ENCODE peak calls at places on chromosomes 13 and 19, in four cellular contexts. One of them, this sample, is unnamed.

GRCh38 chr19:13154241-13154778 is 4.1 kb downstream of the IER2 start:
- DNase-seq in CD8-positive, alpha-beta T cell: peak
- DNase-seq in transverse colon: peak
- DNase-seq in fibroblast of lung: peak
- DNase-seq in this sample: no peak

GRCh38 chr13:57191667-57192066 is 24.7 kb downstream of the PRR20E start:
- DNase-seq in transverse colon: no peak
- DNase-seq in CD8-positive, alpha-beta T cell: no peak
- DNase-seq in fibroblast of lung: no peak
- DNase-seq in this sample: no peak

GRCh38 chr19:35790981-35791813 is 15.8 kb downstream of the ARHGAP33 start:
- DNase-seq in fibroblast of lung: no peak
- DNase-seq in transverse colon: no peak
- DNase-seq in CD8-positive, alpha-beta T cell: no peak
- DNase-seq in this sample: no peak

GRCh38 chr19:778910-779653 is 18.2 kb upstream of the PTBP1 start:
- DNase-seq in fibroblast of lung: peak
- DNase-seq in CD8-positive, alpha-beta T cell: no peak
- DNase-seq in transverse colon: peak
- DNase-seq in this sample: no peak

GRCh38 chr13:30978981-30979956 is 46.8 kb downstream of the TEX26 start:
- DNase-seq in CD8-positive, alpha-beta T cell: peak
- DNase-seq in fibroblast of lung: no peak
- DNase-seq in transverse colon: peak
- DNase-seq in this sample: peak

GRCh38 chr19:36805364-36805763 is 32.8 kb upstream of the ZNF850 start:
- DNase-seq in CD8-positive, alpha-beta T cell: no peak
- DNase-seq in transverse colon: no peak
- DNase-seq in fibroblast of lung: no peak
- DNase-seq in this sample: no peak

GRCh38 chr19:48400018-48400742 is 6.7 kb downstream of the GRIN2D start:
- DNase-seq in CD8-positive, alpha-beta T cell: no peak
- DNase-seq in transverse colon: peak
- DNase-seq in fibroblast of lung: peak
- DNase-seq in this sample: no peak

GRCh38 chr19:53594811-53595509 is 36.8 kb upstream of the DPRX start:
- DNase-seq in fibroblast of lung: no peak
- DNase-seq in CD8-positive, alpha-beta T cell: no peak
- DNase-seq in transverse colon: no peak
- DNase-seq in this sample: no peak

GRCh38 chr19:29889702-29890101 is 52.3 kb upstream of the URI1 start:
- DNase-seq in fibroblast of lung: no peak
- DNase-seq in transverse colon: no peak
- DNase-seq in CD8-positive, alpha-beta T cell: no peak
- DNase-seq in this sample: no peak

GRCh38 chr19:58227964-58228583 is 640 bp upstream of the ZNF544 start:
- DNase-seq in fibroblast of lung: no peak
- DNase-seq in CD8-positive, alpha-beta T cell: no peak
- DNase-seq in transverse colon: no peak
- DNase-seq in this sample: no peak

GRCh38 chr19:2164020-2164988 is 571 bp downstream of the DOT1L start:
- DNase-seq in CD8-positive, alpha-beta T cell: no peak
- DNase-seq in fibroblast of lung: no peak
- DNase-seq in transverse colon: no peak
- DNase-seq in this sample: no peak

GRCh38 chr19:45049073-45049736 is 10.4 kb downstream of the CLASRP start:
- DNase-seq in transverse colon: no peak
- DNase-seq in CD8-positive, alpha-beta T cell: no peak
- DNase-seq in fibroblast of lung: no peak
- DNase-seq in this sample: no peak

GRCh38 chr13:23749288-23749880 is 139.8 kb downstream of the MIPEP start:
- DNase-seq in CD8-positive, alpha-beta T cell: no peak
- DNase-seq in transverse colon: no peak
- DNase-seq in fibroblast of lung: no peak
- DNase-seq in this sample: no peak

GRCh38 chr19:18391509-18392075 is 5.6 kb downstream of the GDF15 start:
- DNase-seq in CD8-positive, alpha-beta T cell: no peak
- DNase-seq in transverse colon: no peak
- DNase-seq in fibroblast of lung: no peak
- DNase-seq in this sample: no peak

GRCh38 chr19:29845576-29846176 is 33.9 kb downstream of the CCNE1 start:
- DNase-seq in transverse colon: peak
- DNase-seq in CD8-positive, alpha-beta T cell: no peak
- DNase-seq in fibroblast of lung: no peak
- DNase-seq in this sample: no peak

GRCh38 chr19:5354403-5354802 is 13.8 kb upstream of the PTPRS start:
- DNase-seq in transverse colon: no peak
- DNase-seq in fibroblast of lung: no peak
- DNase-seq in CD8-positive, alpha-beta T cell: no peak
- DNase-seq in this sample: no peak

GRCh38 chr13:84821261-84821660 is 939.0 kb upstream of the SLITRK1 start:
- DNase-seq in transverse colon: no peak
- DNase-seq in fibroblast of lung: no peak
- DNase-seq in CD8-positive, alpha-beta T cell: no peak
- DNase-seq in this sample: no peak

GRCh38 chr19:10501971-10502523 is 1.1 kb downstream of the KEAP1 start:
- DNase-seq in CD8-positive, alpha-beta T cell: no peak
- DNase-seq in fibroblast of lung: peak
- DNase-seq in transverse colon: peak
- DNase-seq in this sample: no peak

GRCh38 chr13:81987159-81987558 is 1646.2 kb upstream of the SPRY2 start:
- DNase-seq in fibroblast of lung: no peak
- DNase-seq in transverse colon: no peak
- DNase-seq in CD8-positive, alpha-beta T cell: no peak
- DNase-seq in this sample: no peak

GRCh38 chr13:42380420-42381164 is 108.6 kb downstream of the AKAP11 start:
- DNase-seq in fibroblast of lung: no peak
- DNase-seq in transverse colon: no peak
- DNase-seq in CD8-positive, alpha-beta T cell: no peak
- DNase-seq in this sample: no peak

GRCh38 chr19:17136026-17136425 is 60.4 kb downstream of the MYO9B start:
- DNase-seq in fibroblast of lung: no peak
- DNase-seq in CD8-positive, alpha-beta T cell: no peak
- DNase-seq in transverse colon: no peak
- DNase-seq in this sample: no peak

GRCh38 chr13:49498211-49498610 is 2.5 kb downstream of the PHF11 start:
- DNase-seq in fibroblast of lung: no peak
- DNase-seq in CD8-positive, alpha-beta T cell: no peak
- DNase-seq in transverse colon: no peak
- DNase-seq in this sample: no peak

GRCh38 chr19:4988770-4989251 is 19.9 kb downstream of the KDM4B start:
- DNase-seq in fibroblast of lung: peak
- DNase-seq in CD8-positive, alpha-beta T cell: no peak
- DNase-seq in transverse colon: peak
- DNase-seq in this sample: no peak

GRCh38 chr13:44274838-44275237 is 98.8 kb upstream of the SERP2 start:
- DNase-seq in CD8-positive, alpha-beta T cell: peak
- DNase-seq in transverse colon: no peak
- DNase-seq in fibroblast of lung: peak
- DNase-seq in this sample: peak

GRCh38 chr19:55454787-55455243 is 6.6 kb downstream of the ISOC2 start:
- DNase-seq in CD8-positive, alpha-beta T cell: no peak
- DNase-seq in fibroblast of lung: peak
- DNase-seq in transverse colon: no peak
- DNase-seq in this sample: peak

GRCh38 chr19:22144394-22144793 is 52.4 kb downstream of the ZNF676 start:
- DNase-seq in CD8-positive, alpha-beta T cell: no peak
- DNase-seq in transverse colon: no peak
- DNase-seq in fibroblast of lung: peak
- DNase-seq in this sample: peak

GRCh38 chr13:42420304-42420703 is 148.4 kb downstream of the AKAP11 start:
- DNase-seq in CD8-positive, alpha-beta T cell: no peak
- DNase-seq in transverse colon: no peak
- DNase-seq in fibroblast of lung: no peak
- DNase-seq in this sample: no peak

GRCh38 chr13:110662105-110662504 is 43.8 kb downstream of the CARS2 start:
- DNase-seq in CD8-positive, alpha-beta T cell: no peak
- DNase-seq in fibroblast of lung: no peak
- DNase-seq in transverse colon: no peak
- DNase-seq in this sample: no peak

GRCh38 chr13:97344250-97345175 is 89.5 kb upstream of the RAP2A start:
- DNase-seq in CD8-positive, alpha-beta T cell: no peak
- DNase-seq in transverse colon: peak
- DNase-seq in fibroblast of lung: peak
- DNase-seq in this sample: peak

GRCh38 chr19:47991191-47991808 is 670 bp downstream of the BSPH1 start:
- DNase-seq in transverse colon: no peak
- DNase-seq in CD8-positive, alpha-beta T cell: no peak
- DNase-seq in fibroblast of lung: no peak
- DNase-seq in this sample: no peak

GRCh38 chr13:114129649-114130062 is 2.8 kb downstream of the RASA3 start:
- DNase-seq in CD8-positive, alpha-beta T cell: no peak
- DNase-seq in transverse colon: no peak
- DNase-seq in fibroblast of lung: no peak
- DNase-seq in this sample: peak
- H3K4me3 ChIP-seq in CD8-positive, alpha-beta T cell: peak
- H3K4me3 ChIP-seq in transverse colon: no peak
- H3K4me3 ChIP-seq in fibroblast of lung: peak
- H3K4me3 ChIP-seq in this sample: peak

GRCh38 chr13:51645154-51645650 is 60.9 kb downstream of the WDFY2 start:
- DNase-seq in transverse colon: no peak
- DNase-seq in fibroblast of lung: peak
- DNase-seq in CD8-positive, alpha-beta T cell: no peak
- DNase-seq in this sample: no peak

GRCh38 chr13:51644649-51645048 is 60.4 kb downstream of the WDFY2 start:
- DNase-seq in CD8-positive, alpha-beta T cell: no peak
- DNase-seq in fibroblast of lung: peak
- DNase-seq in transverse colon: no peak
- DNase-seq in this sample: no peak

GRCh38 chr13:51646041-51646670 is 61.9 kb downstream of the WDFY2 start:
- DNase-seq in transverse colon: no peak
- DNase-seq in CD8-positive, alpha-beta T cell: no peak
- DNase-seq in fibroblast of lung: no peak
- DNase-seq in this sample: no peak

GRCh38 chr13:51643114-51643881 is 59.0 kb downstream of the WDFY2 start:
- DNase-seq in transverse colon: no peak
- DNase-seq in fibroblast of lung: peak
- DNase-seq in CD8-positive, alpha-beta T cell: no peak
- DNase-seq in this sample: no peak

GRCh38 chr13:51643882-51644281 is 59.6 kb downstream of the WDFY2 start:
- DNase-seq in fibroblast of lung: peak
- DNase-seq in transverse colon: no peak
- DNase-seq in CD8-positive, alpha-beta T cell: no peak
- DNase-seq in this sample: no peak
- H3K4me3 ChIP-seq in fibroblast of lung: no peak
- H3K4me3 ChIP-seq in transverse colon: no peak
- H3K4me3 ChIP-seq in CD8-positive, alpha-beta T cell: no peak
- H3K4me3 ChIP-seq in this sample: no peak

DNA sequence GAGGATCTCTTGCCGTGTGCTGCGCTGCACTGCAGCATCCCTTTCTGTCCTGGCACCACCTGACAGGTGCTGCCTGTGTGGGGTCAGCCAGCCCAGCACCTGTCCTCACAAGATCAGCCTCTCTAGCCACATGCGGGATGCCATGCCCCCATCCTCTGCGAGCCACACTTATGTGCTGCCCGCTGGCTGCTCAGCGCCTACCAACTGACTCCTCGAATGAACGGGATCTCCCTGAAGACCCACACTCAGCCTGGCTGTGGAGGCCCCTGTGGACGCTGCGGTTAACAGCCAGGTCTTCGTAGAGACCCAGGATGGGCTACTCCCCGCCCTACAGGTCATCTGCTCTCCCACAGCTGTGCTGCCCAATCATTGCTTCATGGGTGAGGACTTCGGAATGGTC is 106.1 kb downstream of the DOCK9 start:
- DNase-seq in CD8-positive, alpha-beta T cell: no peak
- DNase-seq in fibroblast of lung: no peak
- DNase-seq in transverse colon: no peak
- DNase-seq in this sample: no peak
- H3K4me3 ChIP-seq in CD8-positive, alpha-beta T cell: no peak
- H3K4me3 ChIP-seq in fibroblast of lung: no peak
- H3K4me3 ChIP-seq in transverse colon: no peak
- H3K4me3 ChIP-seq in this sample: no peak

DNA sequence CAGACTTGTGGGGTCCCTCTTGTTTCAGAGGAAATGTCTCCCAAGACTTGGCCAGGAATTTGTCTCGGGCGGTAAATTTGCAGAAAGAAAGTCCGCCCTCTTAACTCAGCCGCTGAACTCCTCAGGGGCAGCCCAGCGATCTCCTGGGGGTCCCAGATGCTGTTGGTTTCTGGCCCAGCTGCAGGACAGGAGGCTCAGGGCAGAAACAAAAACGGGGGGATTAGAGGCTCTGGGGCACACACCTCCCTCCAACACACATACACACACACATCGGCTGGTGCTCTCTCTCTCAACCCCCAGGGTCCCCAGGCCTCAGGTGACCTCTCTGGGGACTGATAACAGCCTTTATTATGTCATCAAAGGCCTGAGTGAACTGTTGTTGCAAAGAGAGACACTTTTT is 7.1 kb downstream of the ARHGEF18 start:
- DNase-seq in transverse colon: no peak
- DNase-seq in CD8-positive, alpha-beta T cell: no peak
- DNase-seq in fibroblast of lung: no peak
- DNase-seq in this sample: no peak
- H3K4me3 ChIP-seq in transverse colon: peak
- H3K4me3 ChIP-seq in CD8-positive, alpha-beta T cell: no peak
- H3K4me3 ChIP-seq in fibroblast of lung: no peak
- H3K4me3 ChIP-seq in this sample: no peak

This sample was measured in Jurkat, Clone E6-1.